ENCODE peak calls at places on chromosomes 4 and X, in nine cellular contexts. H is activated CD8-positive, alpha-beta memory T cell treated with anti-CD3 and anti-CD28 coated beads for 48 hours; A is stimulated activated CD8-positive, alpha-beta memory T cell treated with anti-CD3 and anti-CD28 coated beads, Interleukin-12 subunit alpha, Interleukin-12 subunit beta, amount 100 ng/mL, for 4 hours; B is GM06990; J is activated naive CD4-positive, alpha-beta T cell treated with Interleukin-2 at 50 U/mL for 16 hours; N is mesothelial cell of epicardium; P is HFFc6; K is T1000; O is endothelial cell. X is an unnamed sample.

GRCh38 chrX:8783100-8784098 is 17.8 kb downstream of the FAM9A start:
- DNase-seq in B (peak), O (peak), N (no peak), H (no peak), P (no peak), K (no peak), J (peak), A (no peak), X (peak)

GRCh38 chr4:122783301-122784215 is 43.1 kb upstream of the FGF2 start:
- DNase-seq in K (peak), O (peak), A (no peak), B (no peak), H (no peak), N (no peak), P (peak), J (no peak), X (no peak)

GRCh38 chr4:109278594-109279031 is 23.8 kb downstream of the COL25A1 start:
- DNase-seq in A (no peak), K (no peak), P (no peak), H (no peak), J (no peak), O (no peak), B (peak), N (no peak), X (no peak)

GRCh38 chrX:27600686-27601085 is 10.5 kb downstream of the DCAF8L2 start:
- DNase-seq in N (no peak), P (no peak), A (no peak), H (no peak), B (no peak), J (no peak), O (no peak), K (no peak), X (no peak)

GRCh38 chr4:14856076-14856926 is 146.0 kb upstream of the CPEB2 start:
- DNase-seq in J (peak), P (peak), K (peak), N (no peak), B (peak), H (no peak), O (no peak), A (peak), X (peak)

GRCh38 chrX:46294234-46294633 is 251.0 kb downstream of the ZNF674 start:
- DNase-seq in A (no peak), H (no peak), K (no peak), P (peak), N (no peak), B (no peak), O (no peak), J (no peak), X (no peak)

GRCh38 chr4:5037553-5038551 is 13.4 kb upstream of the STK32B start:
- DNase-seq in N (no peak), A (no peak), B (no peak), P (peak), J (no peak), H (no peak), K (peak), O (no peak), X (no peak)

GRCh38 chrX:110442631-110443030 is 84.0 kb downstream of the RTL9 start:
- DNase-seq in J (no peak), O (peak), N (no peak), H (no peak), P (peak), B (peak), A (no peak), K (no peak), X (no peak)

GRCh38 chr4:72468904-72469502 is 100.0 kb downstream of the ADAMTS3 start:
- DNase-seq in N (no peak), J (no peak), A (no peak), P (peak), H (no peak), K (no peak), O (no peak), B (no peak), X (no peak)

GRCh38 chr4:107824367-107825071 is at the start of gene SGMS2:
- DNase-seq in P (peak), K (peak), N (peak), O (peak), H (peak), B (peak), A (peak), J (peak), X (peak)

GRCh38 chrX:154450312-154450711 is 6.4 kb downstream of the FAM50A start:
- DNase-seq in O (no peak), P (no peak), J (no peak), N (no peak), H (no peak), A (no peak), K (no peak), B (no peak), X (no peak)

GRCh38 chr4:98626350-98626749 is 32.1 kb downstream of the TSPAN5 start:
- DNase-seq in J (no peak), K (peak), N (no peak), B (no peak), O (no peak), H (no peak), P (peak), A (no peak), X (no peak)

GRCh38 chr4:87530868-87531267 is 1.7 kb upstream of the SPARCL1 start:
- DNase-seq in A (no peak), K (no peak), J (no peak), H (no peak), N (no peak), B (no peak), O (no peak), P (no peak), X (no peak)

GRCh38 chrX:139802048-139802447 is 94.1 kb upstream of the MCF2 start:
- DNase-seq in A (no peak), O (no peak), K (no peak), P (no peak), H (no peak), N (no peak), B (no peak), J (no peak), X (no peak)